ENCODE peak calls at places on chromosome 21, in four cellular contexts. W is Ammon's horn; A is activated T-helper 1 cell treated with anti-CD3 and anti-CD28 coated beads, Interleukin-2, amount 50 U/mL, for 16 hours; I is AG04449. Z is an unnamed sample.

GRCh38 chr21:46399129-46399528 is 59.6 kb upstream of the DIP2A start:
- DNase-seq in A (no peak), I (no peak), W (no peak), Z (no peak)

GRCh38 chr21:45882641-45883040 is 98.9 kb upstream of the COL6A1 start:
- DNase-seq in W (peak), A (no peak), I (no peak), Z (no peak)

GRCh38 chr21:42599486-42599885 is 53.9 kb upstream of the PDE9A start:
- DNase-seq in I (no peak), A (no peak), W (no peak), Z (no peak)

GRCh38 chr21:41752231-41752681 is 14.6 kb downstream of the RIPK4 start:
- DNase-seq in W (no peak), I (no peak), A (no peak), Z (no peak)

GRCh38 chr21:42309753-42310213 is 5.4 kb downstream of the TFF3 start:
- DNase-seq in W (peak), A (peak), I (no peak), Z (peak)

GRCh38 chr21:45356653-45357435 is 48.1 kb upstream of the COL18A1 start:
- DNase-seq in A (no peak), I (no peak), W (no peak), Z (no peak)

GRCh38 chr21:26845066-26845749 is at the start of gene ADAMTS1:
- DNase-seq in W (peak), A (no peak), I (no peak), Z (peak)

GRCh38 chr21:40208206-40208950 is 341.1 kb downstream of the PCP4 start:
- DNase-seq in W (no peak), A (no peak), I (no peak), Z (no peak)